ENCODE peak calls at places on chromosomes 1 and 21, in eight cellular contexts. Y is dermis blood vessel endothelial cell; N is left colon; T is NB4; W is RKO; B is activated gamma-delta T cell; G is HEK293T; C is activated naive CD4-positive, alpha-beta T cell. O is an unnamed sample.

GRCh38 chr1:42157667-42158066 is 4.5 kb downstream of the GUCA2B start:
- DNase-seq in Y (no peak), N (no peak), T (peak; percentile 42), W (no peak), B (no peak), G (no peak), C (no peak), O (no peak)

GRCh38 chr21:17775431-17776126 is 43.6 kb downstream of the C21orf91 start:
- DNase-seq in Y (no peak), N (peak; percentile 25), T (no peak), W (no peak), B (peak; percentile 23), G (no peak), C (no peak), O (no peak)

GRCh38 chr1:150979007-150979722 is 2.9 kb upstream of the ANXA9 start:
- DNase-seq in Y (peak; percentile 95), N (peak; percentile 92), T (peak; percentile 88), W (peak; percentile 88), B (no peak), G (peak; percentile 91), C (peak; percentile 80), O (peak; percentile 90)

GRCh38 chr1:182765416-182765815 is 24.2 kb upstream of the NPL start:
- DNase-seq in Y (no peak), N (no peak), T (no peak), W (no peak), B (no peak), G (no peak), C (no peak), O (no peak)

GRCh38 chr1:61293986-61294504 is 211.7 kb downstream of the NFIA start:
- DNase-seq in Y (no peak), N (no peak), T (no peak), W (no peak), B (no peak), G (no peak), C (no peak), O (no peak)

GRCh38 chr1:21927531-21928237 is 9.4 kb downstream of the HSPG2 start:
- DNase-seq in Y (peak; percentile 53), N (peak; percentile 89), T (no peak), W (no peak), B (no peak), G (no peak), C (no peak), O (peak; percentile 88)

GRCh38 chr1:42142894-42143675 is 10.1 kb upstream of the GUCA2B start:
- DNase-seq in Y (peak; percentile 13), N (no peak), T (peak; percentile 25), W (peak; percentile 18), B (no peak), G (no peak), C (no peak), O (no peak)

GRCh38 chr1:36352141-36352909 is 28.9 kb upstream of the EVA1B start:
- DNase-seq in Y (peak; percentile 70), N (no peak), T (no peak), W (no peak), B (no peak), G (no peak), C (no peak), O (no peak)

GRCh38 chr1:55012661-55013060 is 13.9 kb downstream of the BSND start:
- DNase-seq in Y (no peak), N (no peak), T (no peak), W (no peak), B (no peak), G (no peak), C (no peak), O (no peak)